ENCODE peak calls at places on chromosomes 12 and 14, in five cellular contexts. One of them, this sample, is unnamed.

GRCh38 chr12:91717804-91718203 is 427.8 kb downstream of the BTG1 start:
- DNase-seq in retina: no peak
- DNase-seq in activated T-helper 1 cell treated with anti-CD3 and anti-CD28 coated beads, Interleukin-12 subunit alpha, Interleukin-12 subunit beta, Interleukin-2, Interleukin-4 antibody, amounts not matched to agents 30 ng/mL and 10 ng/mL and 1 ng/mL, durations not matched to agents 14 hours and 24 hours and 36 hours: no peak
- DNase-seq in amniotic stem cell: no peak
- DNase-seq in hypothalamus: no peak
- DNase-seq in this sample: no peak

GRCh38 chr12:32698285-32698684 is 19.2 kb downstream of the DNM1L start:
- DNase-seq in retina: no peak
- DNase-seq in activated T-helper 1 cell treated with anti-CD3 and anti-CD28 coated beads, Interleukin-12 subunit alpha, Interleukin-12 subunit beta, Interleukin-2, Interleukin-4 antibody, amounts not matched to agents 30 ng/mL and 10 ng/mL and 1 ng/mL, durations not matched to agents 14 hours and 24 hours and 36 hours: no peak
- DNase-seq in amniotic stem cell: no peak
- DNase-seq in hypothalamus: no peak
- DNase-seq in this sample: no peak

GRCh38 chr12:66269757-66270383 is 32.4 kb upstream of the HELB start:
- DNase-seq in retina: peak; percentile 34
- DNase-seq in activated T-helper 1 cell treated with anti-CD3 and anti-CD28 coated beads, Interleukin-12 subunit alpha, Interleukin-12 subunit beta, Interleukin-2, Interleukin-4 antibody, amounts not matched to agents 30 ng/mL and 10 ng/mL and 1 ng/mL, durations not matched to agents 14 hours and 24 hours and 36 hours: peak; percentile 8
- DNase-seq in amniotic stem cell: peak; percentile 17
- DNase-seq in hypothalamus: no peak
- DNase-seq in this sample: no peak

GRCh38 chr14:48853159-48853558 is 733.0 kb downstream of the RPS29 start:
- DNase-seq in retina: no peak
- DNase-seq in activated T-helper 1 cell treated with anti-CD3 and anti-CD28 coated beads, Interleukin-12 subunit alpha, Interleukin-12 subunit beta, Interleukin-2, Interleukin-4 antibody, amounts not matched to agents 30 ng/mL and 10 ng/mL and 1 ng/mL, durations not matched to agents 14 hours and 24 hours and 36 hours: no peak
- DNase-seq in amniotic stem cell: no peak
- DNase-seq in hypothalamus: no peak
- DNase-seq in this sample: no peak

GRCh38 chr12:26686438-26686837 is 146.6 kb downstream of the ITPR2 start:
- DNase-seq in retina: no peak
- DNase-seq in activated T-helper 1 cell treated with anti-CD3 and anti-CD28 coated beads, Interleukin-12 subunit alpha, Interleukin-12 subunit beta, Interleukin-2, Interleukin-4 antibody, amounts not matched to agents 30 ng/mL and 10 ng/mL and 1 ng/mL, durations not matched to agents 14 hours and 24 hours and 36 hours: no peak
- DNase-seq in amniotic stem cell: no peak
- DNase-seq in hypothalamus: no peak
- DNase-seq in this sample: no peak

GRCh38 chr14:24088095-24088494 is 6.0 kb upstream of the PCK2 start:
- DNase-seq in retina: no peak
- DNase-seq in activated T-helper 1 cell treated with anti-CD3 and anti-CD28 coated beads, Interleukin-12 subunit alpha, Interleukin-12 subunit beta, Interleukin-2, Interleukin-4 antibody, amounts not matched to agents 30 ng/mL and 10 ng/mL and 1 ng/mL, durations not matched to agents 14 hours and 24 hours and 36 hours: no peak
- DNase-seq in amniotic stem cell: no peak
- DNase-seq in hypothalamus: no peak
- DNase-seq in this sample: no peak

GRCh38 chr14:95046711-95047681 is 110.3 kb downstream of the DICER1 start:
- DNase-seq in retina: no peak
- DNase-seq in activated T-helper 1 cell treated with anti-CD3 and anti-CD28 coated beads, Interleukin-12 subunit alpha, Interleukin-12 subunit beta, Interleukin-2, Interleukin-4 antibody, amounts not matched to agents 30 ng/mL and 10 ng/mL and 1 ng/mL, durations not matched to agents 14 hours and 24 hours and 36 hours: no peak
- DNase-seq in amniotic stem cell: no peak
- DNase-seq in hypothalamus: peak; percentile 21
- DNase-seq in this sample: peak; percentile 7

GRCh38 chr12:49019435-49020317 is 1.1 kb upstream of the PRKAG1 start:
- DNase-seq in retina: no peak
- DNase-seq in activated T-helper 1 cell treated with anti-CD3 and anti-CD28 coated beads, Interleukin-12 subunit alpha, Interleukin-12 subunit beta, Interleukin-2, Interleukin-4 antibody, amounts not matched to agents 30 ng/mL and 10 ng/mL and 1 ng/mL, durations not matched to agents 14 hours and 24 hours and 36 hours: no peak
- DNase-seq in amniotic stem cell: no peak
- DNase-seq in hypothalamus: no peak
- DNase-seq in this sample: peak; percentile 54

GRCh38 chr12:109687250-109687649 is 26.4 kb upstream of the FAM222A start:
- DNase-seq in retina: no peak
- DNase-seq in activated T-helper 1 cell treated with anti-CD3 and anti-CD28 coated beads, Interleukin-12 subunit alpha, Interleukin-12 subunit beta, Interleukin-2, Interleukin-4 antibody, amounts not matched to agents 30 ng/mL and 10 ng/mL and 1 ng/mL, durations not matched to agents 14 hours and 24 hours and 36 hours: no peak
- DNase-seq in amniotic stem cell: no peak
- DNase-seq in hypothalamus: no peak
- DNase-seq in this sample: no peak

GRCh38 chr12:70305794-70306193 is 60.3 kb upstream of the KCNMB4 start:
- DNase-seq in retina: no peak
- DNase-seq in activated T-helper 1 cell treated with anti-CD3 and anti-CD28 coated beads, Interleukin-12 subunit alpha, Interleukin-12 subunit beta, Interleukin-2, Interleukin-4 antibody, amounts not matched to agents 30 ng/mL and 10 ng/mL and 1 ng/mL, durations not matched to agents 14 hours and 24 hours and 36 hours: no peak
- DNase-seq in amniotic stem cell: no peak
- DNase-seq in hypothalamus: no peak
- DNase-seq in this sample: no peak

GRCh38 chr12:1766110-1766509 is 54.3 kb upstream of the LRTM2 start:
- DNase-seq in retina: no peak
- DNase-seq in activated T-helper 1 cell treated with anti-CD3 and anti-CD28 coated beads, Interleukin-12 subunit alpha, Interleukin-12 subunit beta, Interleukin-2, Interleukin-4 antibody, amounts not matched to agents 30 ng/mL and 10 ng/mL and 1 ng/mL, durations not matched to agents 14 hours and 24 hours and 36 hours: no peak
- DNase-seq in amniotic stem cell: no peak
- DNase-seq in hypothalamus: no peak
- DNase-seq in this sample: no peak

This sample was measured in glutamatergic neuron.